ENCODE peak calls at places on chromosome 16, in eight cellular contexts. W is head of caudate nucleus; C is DMS153; U is CD8-positive, alpha-beta memory T cell; S is occipital lobe; E is GM19239; N is SW 1271; O is lung microvascular endothelial cell. Z is an unnamed sample.
A peak's percentile ranks its signal among the peaks of the same experiment; 100 is the strongest.

GRCh38 chr16:49543315-49543946 is 169.8 kb downstream of the C16orf78 start:
- DNase-seq in E (no peak), U (no peak), N (no peak), S (no peak), W (no peak), O (no peak), C (no peak), Z (no peak)

GRCh38 chr16:1108299-1109252 is 12.5 kb upstream of the C1QTNF8 start:
- DNase-seq in S (no peak), E (no peak), U (no peak), N (no peak), O (no peak), C (peak; percentile 16), W (peak; percentile 49), Z (no peak)

GRCh38 chr16:15934991-15935390 is 14.4 kb upstream of the ABCC1 start:
- DNase-seq in E (no peak), S (no peak), U (no peak), O (no peak), W (no peak), N (no peak), C (no peak), Z (no peak)

GRCh38 chr16:49776085-49776501 is 79.8 kb downstream of the ZNF423 start:
- DNase-seq in C (no peak), U (no peak), W (peak; percentile 17), S (no peak), O (peak; percentile 9), N (no peak), E (no peak), Z (peak; percentile 12)

GRCh38 chr16:51374790-51375189 is 223.7 kb upstream of the SALL1 start:
- DNase-seq in N (no peak), U (no peak), S (no peak), C (no peak), O (no peak), W (no peak), E (no peak), Z (no peak)

GRCh38 chr16:86664518-86665318 is 86.4 kb downstream of the FOXL1 start:
- DNase-seq in C (no peak), U (peak; percentile 7), E (peak; percentile 40), S (no peak), W (no peak), N (peak; percentile 99), O (peak; percentile 97), Z (no peak)

GRCh38 chr16:29025218-29025617 is 40.4 kb downstream of the LAT start:
- DNase-seq in N (no peak), E (no peak), U (no peak), C (no peak), W (no peak), O (no peak), S (no peak), Z (no peak)

GRCh38 chr16:82181456-82182185 is 11.6 kb upstream of the MPHOSPH6 start:
- DNase-seq in N (no peak), S (no peak), W (no peak), C (peak; percentile 81), E (no peak), O (no peak), U (no peak), Z (no peak)

GRCh38 chr16:85906349-85906748 is 7.4 kb downstream of the IRF8 start:
- DNase-seq in C (no peak), O (no peak), U (no peak), W (no peak), E (no peak), N (no peak), S (no peak), Z (no peak)

GRCh38 chr16:66486773-66487579 is 59.9 kb downstream of the BEAN1 start:
- DNase-seq in N (no peak), U (no peak), O (peak; percentile 72), C (no peak), S (peak; percentile 16), E (no peak), W (no peak), Z (peak; percentile 42)

GRCh38 chr16:17590711-17591654 is 120.2 kb upstream of the XYLT1 start:
- DNase-seq in C (no peak), E (no peak), N (no peak), U (peak; percentile 59), O (no peak), S (no peak), W (no peak), Z (no peak)

GRCh38 chr16:14181371-14182050 is 110.4 kb downstream of the MRTFB start:
- DNase-seq in C (no peak), O (peak; percentile 51), E (no peak), N (no peak), W (no peak), S (no peak), U (no peak), Z (no peak)

GRCh38 chr16:31050280-31051030 is 17.1 kb downstream of the STX4 start:
- DNase-seq in U (no peak), S (no peak), E (no peak), C (no peak), N (no peak), W (no peak), O (no peak), Z (no peak)

GRCh38 chr16:12436201-12436657 is 367.5 kb downstream of the CPPED1 start:
- DNase-seq in E (no peak), C (peak; percentile 89), S (peak; percentile 34), N (no peak), O (no peak), W (no peak), U (no peak), Z (no peak)

GRCh38 chr16:48053346-48053745 is 102.4 kb downstream of the ABCC12 start:
- DNase-seq in U (no peak), O (no peak), S (no peak), C (no peak), N (no peak), W (no peak), E (no peak), Z (no peak)

GRCh38 chr16:12455287-12455798 is 348.3 kb downstream of the CPPED1 start:
- DNase-seq in O (peak; percentile 71), N (peak; percentile 28), W (peak; percentile 67), E (peak; percentile 26), C (peak; percentile 53), S (peak; percentile 29), U (no peak), Z (peak; percentile 35)

GRCh38 chr16:31198207-31198882 is 4.2 kb downstream of the PYCARD start:
- DNase-seq in N (no peak), C (no peak), S (no peak), U (no peak), O (no peak), W (no peak), E (no peak), Z (no peak)

GRCh38 chr16:912684-913613 is 57.8 kb downstream of the LMF1 start:
- DNase-seq in C (no peak), N (no peak), W (peak; percentile 91), S (peak; percentile 81), U (no peak), O (no peak), E (no peak), Z (peak; percentile 53)

GRCh38 chr16:14658063-14658462 is 25.3 kb downstream of the BFAR start:
- DNase-seq in N (no peak), E (peak; percentile 18), C (no peak), U (no peak), W (peak; percentile 40), O (peak; percentile 48), S (no peak), Z (no peak)

GRCh38 chr16:1932050-1933028 is 10.7 kb downstream of the MSRB1 start:
- DNase-seq in C (no peak), W (no peak), S (no peak), O (no peak), U (no peak), E (no peak), N (no peak), Z (no peak)

GRCh38 chr16:73000020-73000906 is 47.7 kb downstream of the ZFHX3 start:
- DNase-seq in E (no peak), S (no peak), N (no peak), O (no peak), W (peak; percentile 51), C (peak; percentile 32), U (no peak), Z (peak; percentile 78)

GRCh38 chr16:11604783-11605563 is 18.3 kb upstream of the LITAF start:
- DNase-seq in S (no peak), U (no peak), W (no peak), O (no peak), C (no peak), N (no peak), E (no peak), Z (no peak)

GRCh38 chr16:77298638-77299360 is 99.6 kb downstream of the SYCE1L start:
- DNase-seq in W (no peak), U (no peak), E (no peak), O (peak; percentile 98), C (no peak), S (no peak), N (peak; percentile 97), Z (no peak)

GRCh38 chr16:12078405-12079245 is 102.1 kb downstream of the SNX29 start:
- DNase-seq in E (no peak), U (no peak), N (no peak), C (no peak), O (no peak), S (no peak), W (no peak), Z (no peak)

GRCh38 chr16:6903671-6904070 is 429.0 kb upstream of the RBFOX1 start:
- DNase-seq in S (no peak), O (no peak), U (no peak), C (no peak), W (no peak), N (no peak), E (no peak), Z (no peak)

GRCh38 chr16:75593825-75594820 is 27.9 kb downstream of the GABARAPL2 start:
- DNase-seq in C (peak; percentile 76), S (no peak), E (no peak), N (no peak), W (no peak), U (no peak), O (peak; percentile 91), Z (no peak)

GRCh38 chr16:55035037-55035436 is 104.4 kb downstream of the IRX5 start:
- DNase-seq in E (peak; percentile 16), W (no peak), C (no peak), N (peak; percentile 2), O (no peak), S (no peak), U (no peak), Z (no peak)

GRCh38 chr16:8908779-8909468 is 26.8 kb downstream of the LITAFD start:
- DNase-seq in C (no peak), W (no peak), E (no peak), S (no peak), U (no peak), O (no peak), N (no peak), Z (no peak)

GRCh38 chr16:11405331-11406176 is 60.3 kb downstream of the RMI2 start:
- DNase-seq in S (no peak), C (no peak), W (no peak), E (no peak), O (peak; percentile 36), U (peak; percentile 13), N (peak; percentile 31), Z (no peak)

GRCh38 chr16:25580071-25580470 is 111.7 kb upstream of the HS3ST4 start:
- DNase-seq in E (no peak), U (no peak), O (no peak), W (no peak), N (no peak), S (no peak), C (no peak), Z (no peak)

GRCh38 chr16:89230210-89230609 is 12.7 kb downstream of the ZNF778 start:
- DNase-seq in N (no peak), U (no peak), O (no peak), S (no peak), W (no peak), C (no peak), E (no peak), Z (no peak)

GRCh38 chr16:16111639-16112038 is 111.7 kb downstream of the ABCC6 start:
- DNase-seq in U (no peak), E (no peak), W (no peak), O (no peak), S (no peak), N (no peak), C (no peak), Z (no peak)

GRCh38 chr16:46908540-46909372 is 24.6 kb downstream of the GPT2 start:
- DNase-seq in S (peak; percentile 27), O (peak; percentile 70), E (peak; percentile 57), N (peak; percentile 16), W (peak; percentile 47), U (peak; percentile 31), C (no peak), Z (no peak)